ENCODE peak calls at places on chromosomes 13 and 19, in six cellular contexts. P is HCEC 1CT, D is kidney glomerular epithelial cell, Z is NT2/D1, A is KBM-7, W is neuronal stem cell. H is an unnamed sample.

GRCh38 chr19:49014123-49014869 is 2.6 kb downstream of the LHB start:
- DNase-seq in D (no peak), W (no peak), Z (no peak), P (no peak), A (no peak), H (no peak)

GRCh38 chr13:51697181-51697580 is 106.8 kb downstream of the DHRS12 start:
- DNase-seq in Z (no peak), W (no peak), P (peak; percentile 57), A (no peak), D (no peak), H (no peak)

GRCh38 chr19:35088514-35088913 is 27.1 kb upstream of the FXYD3 start:
- DNase-seq in P (peak; percentile 94), Z (no peak), W (no peak), A (no peak), D (peak; percentile 80), H (no peak)

GRCh38 chr13:113598481-113598880 is 13.9 kb downstream of the TFDP1 start:
- DNase-seq in P (no peak), Z (no peak), D (no peak), A (no peak), W (no peak), H (no peak)

GRCh38 chr13:34941835-34942731 is at the start of gene NBEA:
- DNase-seq in P (no peak), W (peak; percentile 85), D (peak; percentile 61), A (peak; percentile 88), Z (no peak), H (no peak)

GRCh38 chr13:112725346-112726017 is 35.6 kb downstream of the ATP11A start:
- DNase-seq in W (no peak), P (no peak), A (peak; percentile 67), Z (no peak), D (no peak), H (no peak)

GRCh38 chr19:2517881-2518601 is 42.1 kb downstream of the GADD45B start:
- DNase-seq in W (no peak), Z (no peak), P (no peak), D (no peak), A (no peak), H (no peak)

GRCh38 chr13:41413907-41414306 is 43.4 kb upstream of the RGCC start:
- DNase-seq in A (no peak), D (no peak), W (no peak), P (no peak), Z (no peak), H (no peak)

GRCh38 chr13:63124863-63125262 is 1709.2 kb upstream of the PCDH20 start:
- DNase-seq in Z (no peak), D (no peak), W (no peak), A (no peak), P (no peak), H (peak; percentile 38)